ENCODE peak calls at places on chromosomes 3 and 15, in eight cellular contexts. Z is fibroblast of the aortic adventitia, U is H1, H is upper lobe of right lung, V is A549, M is GM06990, J is heart left ventricle, F is Peyer's patch. Q is an unnamed sample.

GRCh38 chr15:58908550-58909309 is 24.7 kb downstream of the SLTM start:
- DNase-seq in Z (no peak), U (no peak), H (no peak), V (no peak), M (no peak), J (no peak), F (no peak), Q (no peak)

GRCh38 chr15:66831801-66832390 is 129.9 kb downstream of the SMAD6 start:
- DNase-seq in Z (no peak), U (no peak), H (peak; percentile 51), V (no peak), M (no peak), J (no peak), F (peak; percentile 28), Q (no peak)

GRCh38 chr3:138608322-138609214 is at the start of gene FAIM:
- DNase-seq in Z (peak; percentile 70), U (peak; percentile 82), H (peak; percentile 92), V (peak; percentile 46), M (peak; percentile 86), J (peak; percentile 80), F (peak; percentile 82), Q (peak; percentile 66)

GRCh38 chr3:128285042-128285924 is 132.0 kb downstream of the EEFSEC start:
- DNase-seq in Z (no peak), U (peak; percentile 33), H (peak; percentile 46), V (no peak), M (no peak), J (no peak), F (no peak), Q (no peak)

GRCh38 chr15:65067645-65068416 is at the start of gene RASL12:
- DNase-seq in Z (no peak), U (peak; percentile 78), H (peak; percentile 61), V (no peak), M (no peak), J (peak; percentile 63), F (no peak), Q (no peak)

GRCh38 chr3:153080778-153081240 is 81.2 kb upstream of the RAP2B start:
- DNase-seq in Z (no peak), U (no peak), H (no peak), V (no peak), M (no peak), J (no peak), F (no peak), Q (no peak)

GRCh38 chr3:66195347-66195783 is 25.4 kb upstream of the SLC25A26 start:
- DNase-seq in Z (peak; percentile 63), U (peak; percentile 73), H (peak; percentile 71), V (no peak), M (peak; percentile 44), J (peak; percentile 79), F (peak; percentile 47), Q (peak; percentile 44)

GRCh38 chr3:46934508-46935167 is 41.9 kb downstream of the CCDC12 start:
- DNase-seq in Z (peak; percentile 57), U (no peak), H (peak; percentile 78), V (no peak), M (no peak), J (peak; percentile 84), F (no peak), Q (peak; percentile 55)

GRCh38 chr3:121660356-121661171 is at the start of gene HCLS1:
- DNase-seq in Z (peak; percentile 12), U (no peak), H (peak; percentile 76), V (no peak), M (peak; percentile 85), J (peak; percentile 54), F (peak; percentile 90), Q (peak; percentile 33)
- H3K4me3 ChIP-seq in Z (peak within 1 kb of the TSS; percentile 9), U (no peak within 1 kb of the TSS), H (peak within 1 kb of the TSS; percentile 38), V (no peak within 1 kb of the TSS), M (peak within 1 kb of the TSS; percentile 71), J (peak within 1 kb of the TSS; percentile 51), F (peak within 1 kb of the TSS; percentile 47), Q (no peak within 1 kb of the TSS)

GRCh38 chr15:32659340-32659831 is 17.9 kb downstream of the SCG5 start:
- DNase-seq in Z (peak; percentile 78), U (peak; percentile 24), H (no peak), V (peak; percentile 61), M (no peak), J (no peak), F (no peak), Q (no peak)

GRCh38 chr15:32656091-32656860 is 14.8 kb downstream of the SCG5 start:
- DNase-seq in Z (no peak), U (no peak), H (no peak), V (no peak), M (no peak), J (no peak), F (no peak), Q (peak; percentile 36)

GRCh38 chr15:32652178-32652577 is 10.7 kb downstream of the SCG5 start:
- DNase-seq in Z (no peak), U (no peak), H (no peak), V (no peak), M (no peak), J (no peak), F (no peak), Q (no peak)

GRCh38 chr15:32657941-32658340 is 16.4 kb downstream of the SCG5 start:
- DNase-seq in Z (no peak), U (peak; percentile 7), H (no peak), V (no peak), M (no peak), J (no peak), F (no peak), Q (no peak)

DNA sequence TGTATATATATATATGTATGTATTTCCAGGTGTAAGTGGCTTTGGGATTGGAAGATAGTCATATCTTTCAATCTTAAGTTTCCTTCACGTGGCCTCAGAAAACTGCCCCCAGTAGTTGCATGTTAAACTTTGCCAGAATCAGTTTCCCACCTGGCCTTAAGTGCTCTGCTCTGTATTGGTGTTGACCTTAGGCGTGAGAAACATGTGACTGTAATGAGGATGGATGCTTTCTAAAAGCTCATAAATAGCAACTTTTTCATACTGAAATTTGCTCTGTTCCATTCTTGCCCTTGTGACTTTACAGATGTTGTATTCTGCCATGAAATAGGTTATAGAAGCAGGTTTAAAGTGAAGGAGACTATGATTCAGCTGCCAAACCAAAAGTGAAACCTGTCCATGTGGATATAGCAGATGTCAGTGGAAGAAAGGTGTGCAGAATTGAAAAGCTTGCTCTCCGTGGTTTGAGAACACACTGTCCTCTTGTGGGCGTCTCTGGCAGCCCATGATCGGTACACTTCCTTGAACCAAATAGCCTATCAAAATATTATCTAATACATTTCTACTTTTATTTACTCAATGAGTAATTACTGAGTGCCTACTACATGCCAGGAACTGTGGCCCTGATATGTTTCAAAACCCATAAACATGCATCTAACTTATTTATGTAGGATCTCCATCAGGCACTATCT is 15.8 kb downstream of the SCG5 start:
- DNase-seq in Z (no peak), U (peak; percentile 13), H (no peak), V (no peak), M (no peak), J (no peak), F (no peak), Q (no peak)
- TF ChIP-seq CTCF in Z (peak; percentile 21), U (no peak), H (peak; percentile 15), V (peak; percentile 11), M (no peak), J (no peak), F (peak; percentile 43), Q (no peak)

DNA sequence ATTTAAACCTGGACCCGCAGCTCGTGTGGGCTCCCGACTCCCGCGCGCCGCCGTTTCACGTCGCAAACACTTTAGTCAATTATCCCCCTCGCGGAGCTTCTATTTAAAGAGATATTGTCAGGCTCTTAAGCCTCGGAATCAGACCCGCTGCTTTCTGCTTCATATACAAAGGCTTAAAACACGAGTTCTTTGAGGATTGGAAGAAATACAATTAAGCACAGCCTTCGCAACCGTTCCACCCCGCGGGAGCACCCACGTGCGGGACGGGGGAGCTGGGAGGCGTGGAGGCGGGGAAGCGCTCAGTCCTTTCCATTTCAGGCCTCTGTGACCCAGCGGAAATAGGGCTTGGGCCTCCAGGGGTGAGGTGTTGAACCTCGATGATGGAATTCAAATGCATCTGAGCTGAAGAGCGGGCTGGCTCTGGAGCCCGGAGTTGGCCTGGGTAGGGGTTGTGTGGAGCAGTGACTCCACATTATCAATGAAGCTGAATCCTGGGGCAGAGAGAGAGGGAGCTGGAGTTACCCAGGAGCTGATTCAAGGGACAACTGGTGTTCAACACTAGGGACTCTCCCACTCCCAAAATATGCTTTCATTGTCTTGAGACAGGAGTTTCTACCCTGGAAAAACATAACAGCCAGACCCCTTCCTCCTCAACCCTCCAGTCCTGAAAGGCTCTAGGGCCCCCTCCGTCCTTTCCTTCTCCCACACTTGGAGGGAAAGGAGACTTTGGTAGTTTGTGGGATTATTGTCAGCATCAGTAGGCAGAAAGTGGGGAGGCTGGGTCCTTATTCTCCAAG is 2.4 kb downstream of the ANKRD63 start:
- DNase-seq in Z (no peak), U (peak; percentile 74), H (no peak), V (no peak), M (no peak), J (no peak), F (no peak), Q (no peak)
- H3K4me3 ChIP-seq in Z (no peak overlapping the region), U (no peak overlapping the region), H (no peak overlapping the region), V (no peak overlapping the region), M (no peak overlapping the region), J (no peak overlapping the region), F (no peak overlapping the region), Q (no peak overlapping the region)

GRCh38 chr3:16884748-16885587 is at the start of gene PLCL2:
- DNase-seq in Z (peak; percentile 55), U (peak; percentile 65), H (peak; percentile 80), V (peak; percentile 57), M (peak; percentile 80), J (peak; percentile 63), F (peak; percentile 82), Q (peak; percentile 50)
- TF ChIP-seq CTCF in Z (no peak), U (no peak), H (no peak), V (no peak), M (no peak), J (no peak), F (no peak), Q (no peak)

DNA sequence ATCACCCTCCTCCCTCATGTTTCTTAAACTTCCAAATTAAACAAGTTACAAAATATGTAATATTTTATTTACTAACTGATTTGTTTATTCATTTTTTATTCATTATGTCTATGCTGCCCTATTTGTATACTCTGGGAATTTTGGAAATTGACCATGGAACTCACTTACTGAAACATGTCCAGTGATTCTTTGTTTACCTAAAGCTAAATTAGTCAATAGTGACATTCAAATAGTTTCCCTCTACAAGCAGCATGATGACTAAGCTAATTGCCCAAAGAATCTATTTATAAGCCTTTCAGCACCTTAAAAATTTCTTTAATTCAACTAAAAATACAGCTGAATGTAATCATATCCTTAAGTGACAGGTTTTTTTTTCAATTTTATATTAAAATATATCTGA is 437.7 kb downstream of the SI start:
- DNase-seq in Z (no peak), U (no peak), H (no peak), V (no peak), M (no peak), J (no peak), F (no peak), Q (no peak)
- H3K4me3 ChIP-seq in Z (no peak overlapping the region), U (no peak overlapping the region), H (no peak overlapping the region), V (no peak overlapping the region), M (no peak overlapping the region), J (no peak overlapping the region), F (no peak overlapping the region), Q (no peak overlapping the region)

Q was measured in fibroblast of pulmonary artery.